ENCODE peak calls at places on chromosome 2, in nine cellular contexts. T is AG09309, H is AG04449, F is thyroid gland, O is IMR-90, Q is H7, V is uterus, L is aorta, K is right cardiac atrium. A is an unnamed sample.

GRCh38 chr2:141201161-141201560 is 929.7 kb downstream of the LRP1B start:
- DNase-seq in O (no peak), Q (no peak), L (no peak), T (no peak), H (no peak), V (no peak), K (no peak), F (no peak), A (no peak)

GRCh38 chr2:146820672-146821071 is 1024.2 kb upstream of the ACVR2A start:
- DNase-seq in H (no peak), V (no peak), T (no peak), K (no peak), Q (no peak), L (no peak), F (no peak), O (peak; percentile 4), A (no peak)

GRCh38 chr2:50347355-50348044 is 684.4 kb downstream of the NRXN1 start:
- DNase-seq in K (peak; percentile 46), V (no peak), Q (peak; percentile 69), T (no peak), O (no peak), H (no peak), F (no peak), L (no peak), A (no peak)

GRCh38 chr2:10344105-10345066 is 41.7 kb downstream of the HPCAL1 start:
- DNase-seq in O (peak; percentile 49), Q (no peak), H (no peak), K (no peak), V (no peak), T (no peak), L (peak; percentile 36), F (no peak), A (no peak)

GRCh38 chr2:152657042-152657441 is 60.2 kb downstream of the PRPF40A start:
- DNase-seq in O (no peak), V (no peak), L (no peak), T (no peak), H (no peak), F (no peak), K (no peak), Q (no peak), A (no peak)

GRCh38 chr2:1655461-1655860 is 88.9 kb downstream of the PXDN start:
- DNase-seq in O (no peak), H (no peak), V (no peak), L (no peak), F (no peak), T (no peak), K (no peak), Q (no peak), A (no peak)

GRCh38 chr2:33477473-33478468 is 1.3 kb downstream of the RASGRP3 start:
- DNase-seq in H (no peak), T (no peak), K (peak; percentile 72), L (no peak), Q (no peak), F (no peak), O (no peak), V (no peak), A (peak; percentile 60)

GRCh38 chr2:68807821-68808266 is 63.4 kb downstream of the BMP10 start:
- DNase-seq in T (no peak), L (no peak), K (peak; percentile 72), O (peak; percentile 12), F (no peak), Q (no peak), V (peak; percentile 33), H (no peak), A (no peak)

GRCh38 chr2:64955467-64955866 is 33.7 kb upstream of the SLC1A4 start:
- DNase-seq in F (no peak), O (no peak), L (no peak), K (no peak), V (no peak), H (no peak), Q (no peak), T (no peak), A (no peak)

DNA sequence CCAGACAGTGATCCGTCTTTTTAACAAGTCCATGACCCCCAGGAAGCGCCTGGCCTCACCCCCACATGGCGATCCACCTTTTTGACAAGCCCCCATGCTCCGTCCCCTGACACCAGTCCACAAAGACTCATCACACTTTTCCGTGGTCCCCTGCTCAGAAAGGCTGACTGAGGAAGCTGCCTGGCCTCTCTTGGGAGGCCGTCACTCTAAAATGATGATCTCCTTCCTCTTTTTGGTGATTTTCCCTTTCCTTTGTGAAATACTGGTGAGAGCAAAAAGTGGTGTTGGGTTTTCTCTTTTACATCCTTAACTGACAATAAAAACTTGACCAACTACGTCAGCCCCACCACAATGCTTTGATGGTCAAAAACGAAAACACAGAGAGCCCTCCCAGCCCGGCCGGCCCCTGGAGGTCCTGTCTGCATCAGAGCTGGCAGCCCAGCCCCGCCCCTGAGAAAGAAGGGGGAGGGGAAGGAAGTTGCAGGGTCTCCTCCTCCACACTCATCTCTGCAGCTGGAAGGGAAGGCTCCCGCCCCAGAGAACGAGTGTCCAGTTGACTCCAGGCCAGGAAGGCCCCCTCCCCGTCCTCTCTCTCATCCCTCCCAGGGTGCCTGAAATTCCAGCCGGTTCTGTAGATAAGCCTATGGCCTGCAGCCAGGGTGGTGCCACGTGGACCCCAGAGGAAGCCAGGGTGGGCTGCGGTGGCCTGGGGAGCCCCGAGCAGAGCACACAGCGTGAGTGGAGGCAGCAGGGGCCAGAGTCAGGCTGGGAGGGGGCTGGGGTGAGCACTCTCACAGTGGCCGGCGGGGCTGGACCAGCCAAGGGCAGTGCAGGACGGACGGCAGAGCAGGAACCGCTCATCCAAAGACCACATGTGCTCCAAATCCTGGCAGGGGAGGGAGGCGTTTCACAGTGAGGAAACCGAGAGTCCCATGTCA is 19.9 kb downstream of the BIN1 start:
- DNase-seq in T (peak; percentile 58), K (peak; percentile 92), O (peak; percentile 88), H (no peak), V (peak; percentile 93), F (peak; percentile 70), L (peak; percentile 91), Q (peak; percentile 95), A (peak; percentile 85)
- H3K4me3 ChIP-seq in T (peak overlapping the region; percentile 19), K (no peak overlapping the region), O (peak overlapping the region; percentile 0), H (peak overlapping the region; percentile 39), V (peak overlapping the region; percentile 25), F (peak overlapping the region; percentile 3), L (no peak overlapping the region), Q (no peak overlapping the region), A (peak overlapping the region; percentile 47)

DNA sequence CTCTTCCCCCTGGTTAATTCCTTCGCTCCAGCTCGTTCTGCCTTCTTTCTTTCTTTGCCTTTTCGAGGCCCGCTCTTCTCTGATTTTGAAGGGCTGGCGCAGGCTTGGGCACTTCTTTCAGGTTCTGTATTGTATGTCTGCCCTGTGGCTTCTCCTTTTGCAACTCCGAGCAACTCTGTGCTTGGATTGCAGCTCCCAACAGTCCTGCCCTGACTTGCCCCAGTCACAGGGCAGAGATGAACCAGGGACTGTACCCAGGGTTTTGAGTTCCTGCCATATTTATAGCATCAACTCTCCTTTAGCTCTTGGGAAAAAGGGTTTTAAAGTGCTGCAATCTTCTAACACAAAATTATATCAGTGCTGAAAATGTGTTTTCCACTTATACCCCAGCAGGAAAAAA is 31.1 kb upstream of the CD8A start:
- DNase-seq in K (no peak), O (no peak), F (no peak), Q (no peak), H (no peak), T (no peak), V (no peak), L (no peak), A (no peak)
- H3K4me3 ChIP-seq in K (no peak overlapping the region), O (no peak overlapping the region), F (no peak overlapping the region), Q (no peak overlapping the region), H (no peak overlapping the region), T (no peak overlapping the region), V (no peak overlapping the region), L (no peak overlapping the region), A (no peak overlapping the region)

GRCh38 chr2:113281920-113282746 is 3.4 kb upstream of the PAX8 start:
- DNase-seq in L (no peak), O (peak; percentile 10), V (no peak), H (no peak), Q (no peak), K (no peak), T (no peak), F (no peak), A (no peak)

GRCh38 chr2:113284481-113284880 is 5.8 kb upstream of the PAX8 start:
- DNase-seq in K (no peak), T (no peak), F (no peak), O (peak; percentile 24), H (peak; percentile 19), Q (no peak), V (no peak), L (no peak), A (no peak)

GRCh38 chr2:113283704-113284284 is 5.1 kb upstream of the PAX8 start:
- DNase-seq in L (peak; percentile 91), T (peak; percentile 73), O (peak; percentile 92), V (peak; percentile 68), K (peak; percentile 58), H (peak; percentile 75), Q (no peak), F (peak; percentile 95), A (peak; percentile 49)

GRCh38 chr2:113285816-113286215 is 7.1 kb upstream of the PAX8 start:
- DNase-seq in H (no peak), K (no peak), O (no peak), Q (no peak), T (no peak), F (peak; percentile 72), L (no peak), V (no peak), A (no peak)

DNA sequence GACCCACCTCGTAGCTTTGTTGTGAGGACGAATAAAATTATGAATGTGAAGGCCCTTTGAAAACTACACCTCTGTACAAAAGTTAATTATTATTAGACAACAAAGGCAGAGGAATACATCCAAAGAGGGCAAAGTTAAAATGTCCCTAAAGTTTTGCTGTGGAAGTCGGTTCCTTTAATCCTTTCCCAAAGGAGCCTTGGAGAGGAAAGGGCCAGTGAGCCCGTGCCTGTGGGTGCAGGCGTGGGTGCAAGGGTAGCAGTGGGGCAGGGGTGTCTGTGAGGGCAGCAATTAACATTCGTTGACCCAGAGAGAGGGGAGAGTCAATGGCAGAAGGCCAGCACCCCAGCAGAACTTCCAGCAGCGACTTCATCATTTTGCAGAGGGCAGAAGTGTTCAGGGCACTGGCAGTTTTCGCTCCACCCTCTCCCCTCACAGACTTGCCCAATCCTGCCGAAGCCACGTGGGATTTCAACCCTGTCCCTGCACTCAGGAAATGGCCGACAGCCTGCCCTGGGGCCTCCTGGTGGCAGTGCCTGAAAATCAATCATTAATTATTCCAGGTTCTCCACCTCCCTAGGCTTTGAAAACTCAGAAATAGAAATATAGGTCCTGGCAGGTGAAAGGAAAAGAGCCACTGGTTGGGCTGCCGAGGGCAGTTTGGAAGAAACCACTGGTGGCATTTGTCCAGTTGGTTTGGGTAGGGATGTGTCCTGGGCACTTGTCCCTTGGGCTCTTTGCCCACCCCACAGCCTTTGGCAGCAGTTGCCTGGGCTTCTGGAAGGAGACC is 4.2 kb upstream of the PAX8 start:
- DNase-seq in F (peak; percentile 89), Q (peak; percentile 65), K (peak; percentile 73), O (peak; percentile 4), T (no peak), H (no peak), L (peak; percentile 80), V (peak; percentile 18), A (peak; percentile 74)
- H3K4me3 ChIP-seq in F (no peak overlapping the region), Q (no peak overlapping the region), K (no peak overlapping the region), O (no peak overlapping the region), T (no peak overlapping the region), H (no peak overlapping the region), L (no peak overlapping the region), V (no peak overlapping the region), A (no peak overlapping the region)

DNA sequence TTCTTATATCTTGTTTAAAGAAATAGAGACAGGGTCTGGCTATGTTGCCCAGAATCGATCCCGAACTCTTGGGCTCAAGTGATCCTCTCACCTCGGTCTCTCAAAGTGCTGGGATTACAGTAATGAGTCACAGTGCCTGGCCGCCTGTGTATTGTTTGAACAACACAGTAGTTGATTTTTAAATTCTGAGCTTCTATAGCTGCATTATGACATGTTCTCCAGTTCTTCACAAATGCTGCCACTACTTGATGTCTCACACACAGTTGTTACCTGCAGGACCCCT is 7.7 kb upstream of the RHOB start:
- DNase-seq in F (no peak), V (no peak), H (no peak), Q (no peak), O (peak; percentile 49), K (no peak), T (no peak), L (no peak), A (no peak)
- H3K4me3 ChIP-seq in F (no peak overlapping the region), V (no peak overlapping the region), H (no peak overlapping the region), Q (no peak overlapping the region), O (no peak overlapping the region), K (no peak overlapping the region), T (no peak overlapping the region), L (no peak overlapping the region), A (no peak overlapping the region)